ENCODE peak calls at places on chromosome 13, in six cellular contexts. One of them, this sample, is unnamed.

GRCh38 chr13:30107536-30108136 is 199.7 kb downstream of the KATNAL1 start:
- DNase-seq in astrocyte: no peak
- DNase-seq in ecto neural progenitor cell: no peak
- DNase-seq in Kasumi-1: no peak
- DNase-seq in activated CD4-positive, alpha-beta T cell treated with anti-CD3 and anti-CD28 coated beads, Interleukin-2, amount 50 U/mL, for 24 hours: no peak
- DNase-seq in neural crest cell: no peak
- DNase-seq in this sample: no peak

GRCh38 chr13:40362502-40362901 is 303.9 kb downstream of the FOXO1 start:
- DNase-seq in astrocyte: no peak
- DNase-seq in ecto neural progenitor cell: no peak
- DNase-seq in Kasumi-1: no peak
- DNase-seq in neural crest cell: no peak
- DNase-seq in activated CD4-positive, alpha-beta T cell treated with anti-CD3 and anti-CD28 coated beads, Interleukin-2, amount 50 U/mL, for 24 hours: no peak
- DNase-seq in this sample: no peak

GRCh38 chr13:87123987-87124784 is 547.0 kb upstream of the SLITRK5 start:
- DNase-seq in ecto neural progenitor cell: peak
- DNase-seq in activated CD4-positive, alpha-beta T cell treated with anti-CD3 and anti-CD28 coated beads, Interleukin-2, amount 50 U/mL, for 24 hours: no peak
- DNase-seq in Kasumi-1: peak
- DNase-seq in astrocyte: peak
- DNase-seq in neural crest cell: no peak
- DNase-seq in this sample: peak

GRCh38 chr13:50309872-50310594 is 294.8 kb downstream of the KCNRG start:
- DNase-seq in Kasumi-1: peak
- DNase-seq in activated CD4-positive, alpha-beta T cell treated with anti-CD3 and anti-CD28 coated beads, Interleukin-2, amount 50 U/mL, for 24 hours: no peak
- DNase-seq in ecto neural progenitor cell: no peak
- DNase-seq in astrocyte: peak
- DNase-seq in neural crest cell: no peak
- DNase-seq in this sample: no peak

GRCh38 chr13:77000475-77000874 is 8.6 kb downstream of the CLN5 start:
- DNase-seq in neural crest cell: no peak
- DNase-seq in ecto neural progenitor cell: no peak
- DNase-seq in Kasumi-1: no peak
- DNase-seq in activated CD4-positive, alpha-beta T cell treated with anti-CD3 and anti-CD28 coated beads, Interleukin-2, amount 50 U/mL, for 24 hours: no peak
- DNase-seq in astrocyte: no peak
- DNase-seq in this sample: no peak

GRCh38 chr13:110270507-110270906 is 36.5 kb downstream of the COL4A1 start:
- DNase-seq in activated CD4-positive, alpha-beta T cell treated with anti-CD3 and anti-CD28 coated beads, Interleukin-2, amount 50 U/mL, for 24 hours: no peak
- DNase-seq in Kasumi-1: no peak
- DNase-seq in astrocyte: no peak
- DNase-seq in neural crest cell: no peak
- DNase-seq in ecto neural progenitor cell: peak
- DNase-seq in this sample: no peak

GRCh38 chr13:19596960-19597361 is 35.6 kb upstream of the TPTE2 start:
- DNase-seq in Kasumi-1: no peak
- DNase-seq in activated CD4-positive, alpha-beta T cell treated with anti-CD3 and anti-CD28 coated beads, Interleukin-2, amount 50 U/mL, for 24 hours: no peak
- DNase-seq in ecto neural progenitor cell: no peak
- DNase-seq in neural crest cell: no peak
- DNase-seq in astrocyte: peak
- DNase-seq in this sample: no peak

GRCh38 chr13:78586706-78587105 is 16.6 kb downstream of the POU4F1 start:
- DNase-seq in neural crest cell: no peak
- DNase-seq in astrocyte: no peak
- DNase-seq in activated CD4-positive, alpha-beta T cell treated with anti-CD3 and anti-CD28 coated beads, Interleukin-2, amount 50 U/mL, for 24 hours: no peak
- DNase-seq in Kasumi-1: no peak
- DNase-seq in ecto neural progenitor cell: peak
- DNase-seq in this sample: peak

GRCh38 chr13:45255253-45255987 is 54.6 kb upstream of the KCTD4 start:
- DNase-seq in activated CD4-positive, alpha-beta T cell treated with anti-CD3 and anti-CD28 coated beads, Interleukin-2, amount 50 U/mL, for 24 hours: no peak
- DNase-seq in Kasumi-1: no peak
- DNase-seq in astrocyte: no peak
- DNase-seq in neural crest cell: no peak
- DNase-seq in ecto neural progenitor cell: no peak
- DNase-seq in this sample: no peak

GRCh38 chr13:98954313-98954712 is 23.6 kb downstream of the DOCK9 start:
- DNase-seq in Kasumi-1: no peak
- DNase-seq in astrocyte: no peak
- DNase-seq in activated CD4-positive, alpha-beta T cell treated with anti-CD3 and anti-CD28 coated beads, Interleukin-2, amount 50 U/mL, for 24 hours: no peak
- DNase-seq in neural crest cell: no peak
- DNase-seq in ecto neural progenitor cell: no peak
- DNase-seq in this sample: no peak

GRCh38 chr13:107379398-107380155 is 811.6 kb upstream of the ARGLU1 start:
- DNase-seq in neural crest cell: no peak
- DNase-seq in activated CD4-positive, alpha-beta T cell treated with anti-CD3 and anti-CD28 coated beads, Interleukin-2, amount 50 U/mL, for 24 hours: no peak
- DNase-seq in astrocyte: no peak
- DNase-seq in ecto neural progenitor cell: no peak
- DNase-seq in Kasumi-1: no peak
- DNase-seq in this sample: no peak

GRCh38 chr13:49421391-49421790 is 22.5 kb downstream of the CAB39L start:
- DNase-seq in Kasumi-1: no peak
- DNase-seq in ecto neural progenitor cell: no peak
- DNase-seq in activated CD4-positive, alpha-beta T cell treated with anti-CD3 and anti-CD28 coated beads, Interleukin-2, amount 50 U/mL, for 24 hours: no peak
- DNase-seq in neural crest cell: no peak
- DNase-seq in astrocyte: no peak
- DNase-seq in this sample: no peak

GRCh38 chr13:110913322-110913721 is 1.5 kb downstream of the ANKRD10 start:
- DNase-seq in astrocyte: peak
- DNase-seq in Kasumi-1: no peak
- DNase-seq in activated CD4-positive, alpha-beta T cell treated with anti-CD3 and anti-CD28 coated beads, Interleukin-2, amount 50 U/mL, for 24 hours: no peak
- DNase-seq in ecto neural progenitor cell: no peak
- DNase-seq in neural crest cell: no peak
- DNase-seq in this sample: no peak

GRCh38 chr13:32600891-32601290 is 14.6 kb downstream of the PDS5B start:
- DNase-seq in activated CD4-positive, alpha-beta T cell treated with anti-CD3 and anti-CD28 coated beads, Interleukin-2, amount 50 U/mL, for 24 hours: no peak
- DNase-seq in ecto neural progenitor cell: no peak
- DNase-seq in neural crest cell: no peak
- DNase-seq in Kasumi-1: peak
- DNase-seq in astrocyte: no peak
- DNase-seq in this sample: no peak

GRCh38 chr13:106088094-106088493 is 447.4 kb downstream of the EFNB2 start:
- DNase-seq in astrocyte: peak
- DNase-seq in ecto neural progenitor cell: no peak
- DNase-seq in neural crest cell: no peak
- DNase-seq in Kasumi-1: no peak
- DNase-seq in activated CD4-positive, alpha-beta T cell treated with anti-CD3 and anti-CD28 coated beads, Interleukin-2, amount 50 U/mL, for 24 hours: no peak
- DNase-seq in this sample: no peak

GRCh38 chr13:111280666-111281577 is 39.5 kb upstream of the TEX29 start:
- DNase-seq in neural crest cell: no peak
- DNase-seq in Kasumi-1: no peak
- DNase-seq in ecto neural progenitor cell: no peak
- DNase-seq in astrocyte: peak
- DNase-seq in activated CD4-positive, alpha-beta T cell treated with anti-CD3 and anti-CD28 coated beads, Interleukin-2, amount 50 U/mL, for 24 hours: no peak
- DNase-seq in this sample: no peak